ENCODE peak calls at places on chromosomes 1 and 21, in ten cellular contexts. Q is GM10248, X is heart left ventricle, V is AG04450, Y is breast epithelium, E is activated B cell treated with CpG ODN at 0.5 μM for 24 hours, M is AG04449, R is fibroblast of lung, G is upper lobe of right lung, T is astrocyte of the cerebellum. A is an unnamed sample.

GRCh38 chr1:231786126-231786525 is 159.5 kb downstream of the DISC1 start:
- DNase-seq in Q (no peak), X (no peak), V (no peak), Y (no peak), E (no peak), M (no peak), R (no peak), G (no peak), T (no peak), A (no peak)

GRCh38 chr1:154198756-154199562 is 7.1 kb upstream of the TPM3 start:
- DNase-seq in Q (peak), X (no peak), V (no peak), Y (no peak), E (no peak), M (no peak), R (peak), G (no peak), T (peak), A (no peak)

GRCh38 chr1:111723091-111723806 is 15.9 kb downstream of the INKA2 start:
- DNase-seq in Q (no peak), X (no peak), V (no peak), Y (no peak), E (no peak), M (no peak), R (no peak), G (no peak), T (no peak), A (no peak)

GRCh38 chr1:210447456-210448057 is 118.9 kb downstream of the HHAT start:
- DNase-seq in Q (no peak), X (no peak), V (no peak), Y (no peak), E (no peak), M (no peak), R (no peak), G (no peak), T (no peak), A (no peak)

GRCh38 chr1:110240476-110241210 is 30.5 kb downstream of the KCNC4 start:
- DNase-seq in Q (no peak), X (no peak), V (no peak), Y (no peak), E (no peak), M (no peak), R (no peak), G (no peak), T (no peak), A (no peak)

GRCh38 chr1:175808573-175808972 is 65.2 kb upstream of the TNR start:
- DNase-seq in Q (no peak), X (no peak), V (no peak), Y (no peak), E (no peak), M (no peak), R (no peak), G (no peak), T (no peak), A (no peak)

GRCh38 chr1:65197636-65198035 is 49.6 kb downstream of the AK4 start:
- DNase-seq in Q (no peak), X (no peak), V (no peak), Y (no peak), E (no peak), M (no peak), R (no peak), G (no peak), T (no peak), A (no peak)

GRCh38 chr1:237012789-237013383 is 8.6 kb upstream of the MT1HL1 start:
- DNase-seq in Q (no peak), X (peak), V (no peak), Y (no peak), E (no peak), M (no peak), R (peak), G (peak), T (peak), A (no peak)

GRCh38 chr1:228487336-228488106 is at the start of gene RNF187:
- DNase-seq in Q (peak), X (peak), V (no peak), Y (peak), E (peak), M (no peak), R (no peak), G (peak), T (no peak), A (no peak)

GRCh38 chr1:161502181-161502580 is 3.1 kb upstream of the FCGR2A start:
- DNase-seq in Q (no peak), X (no peak), V (no peak), Y (no peak), E (no peak), M (no peak), R (no peak), G (no peak), T (no peak), A (no peak)

GRCh38 chr1:84278905-84279304 is 22.6 kb upstream of the SAMD13 start:
- DNase-seq in Q (no peak), X (no peak), V (no peak), Y (no peak), E (no peak), M (no peak), R (no peak), G (no peak), T (no peak), A (no peak)

GRCh38 chr21:45613396-45613795 is 30.1 kb upstream of the PCBP3 start:
- DNase-seq in Q (no peak), X (no peak), V (no peak), Y (no peak), E (peak), M (no peak), R (no peak), G (peak), T (no peak), A (no peak)

GRCh38 chr1:41514381-41514780 is 29.9 kb upstream of the EDN2 start:
- DNase-seq in Q (no peak), X (no peak), V (no peak), Y (no peak), E (no peak), M (no peak), R (no peak), G (no peak), T (no peak), A (no peak)

GRCh38 chr1:9529190-9529589 is 10.1 kb upstream of the SLC25A33 start:
- DNase-seq in Q (peak), X (no peak), V (no peak), Y (no peak), E (no peak), M (no peak), R (no peak), G (no peak), T (no peak), A (no peak)

GRCh38 chr1:209094384-209094783 is 489.1 kb upstream of the CAMK1G start:
- DNase-seq in Q (no peak), X (no peak), V (no peak), Y (no peak), E (no peak), M (no peak), R (no peak), G (no peak), T (no peak), A (no peak)

GRCh38 chr1:229326601-229327000 is 16.2 kb downstream of the CCSAP start:
- DNase-seq in Q (no peak), X (no peak), V (no peak), Y (no peak), E (no peak), M (no peak), R (no peak), G (no peak), T (no peak), A (no peak)

GRCh38 chr1:27940870-27941269 is 6.1 kb downstream of the SMPDL3B start:
- DNase-seq in Q (no peak), X (no peak), V (no peak), Y (no peak), E (no peak), M (no peak), R (no peak), G (no peak), T (no peak), A (no peak)

GRCh38 chr1:3541465-3541864 is 69.8 kb downstream of the MEGF6 start:
- DNase-seq in Q (no peak), X (no peak), V (no peak), Y (no peak), E (no peak), M (no peak), R (no peak), G (no peak), T (no peak), A (no peak)

GRCh38 chr1:217048104-217048707 is 325.0 kb upstream of the ESRRG start:
- DNase-seq in Q (peak), X (no peak), V (no peak), Y (no peak), E (no peak), M (no peak), R (no peak), G (no peak), T (no peak), A (no peak)

GRCh38 chr21:41868062-41868710 is 11.0 kb downstream of the PRDM15 start:
- DNase-seq in Q (peak), X (no peak), V (no peak), Y (no peak), E (no peak), M (no peak), R (no peak), G (no peak), T (no peak), A (no peak)

GRCh38 chr1:67342002-67342890 is 34.6 kb downstream of the IL12RB2 start:
- DNase-seq in Q (peak), X (no peak), V (no peak), Y (no peak), E (no peak), M (no peak), R (peak), G (no peak), T (no peak), A (no peak)

GRCh38 chr1:234218078-234218477 is 155.2 kb upstream of the COA6 start:
- DNase-seq in Q (no peak), X (no peak), V (no peak), Y (no peak), E (no peak), M (no peak), R (no peak), G (no peak), T (no peak), A (no peak)

GRCh38 chr1:230130172-230130944 is 63.3 kb downstream of the GALNT2 start:
- DNase-seq in Q (no peak), X (no peak), V (no peak), Y (no peak), E (no peak), M (no peak), R (no peak), G (no peak), T (no peak), A (no peak)

GRCh38 chr1:109793486-109794318 is 30.0 kb upstream of the EPS8L3 start:
- DNase-seq in Q (no peak), X (peak), V (no peak), Y (peak), E (no peak), M (peak), R (peak), G (no peak), T (peak), A (peak)

GRCh38 chr1:74592580-74593355 is 80.4 kb upstream of the LRRC53 start:
- DNase-seq in Q (no peak), X (no peak), V (no peak), Y (no peak), E (no peak), M (no peak), R (no peak), G (no peak), T (no peak), A (no peak)

GRCh38 chr21:14991957-14992356 is 72.8 kb downstream of the NRIP1 start:
- DNase-seq in Q (no peak), X (no peak), V (no peak), Y (no peak), E (no peak), M (no peak), R (no peak), G (peak), T (no peak), A (no peak)

GRCh38 chr1:33321178-33321577 is 280 bp upstream of the A3GALT2 start:
- DNase-seq in Q (no peak), X (no peak), V (no peak), Y (no peak), E (no peak), M (no peak), R (no peak), G (peak), T (no peak), A (no peak)

GRCh38 chr1:22654692-22655091 is 1.7 kb downstream of the C1QB start:
- DNase-seq in Q (no peak), X (no peak), V (no peak), Y (no peak), E (no peak), M (no peak), R (no peak), G (no peak), T (no peak), A (no peak)

GRCh38 chr21:35940074-35940927 is 120.0 kb downstream of the SETD4 start:
- DNase-seq in Q (peak), X (peak), V (peak), Y (peak), E (no peak), M (peak), R (peak), G (no peak), T (peak), A (peak)

GRCh38 chr1:247373721-247374141 is 42.1 kb upstream of the ZNF496 start:
- DNase-seq in Q (peak), X (no peak), V (no peak), Y (no peak), E (peak), M (no peak), R (peak), G (peak), T (no peak), A (no peak)

GRCh38 chr1:153404086-153404635 is 12.2 kb upstream of the S100A7A start:
- DNase-seq in Q (no peak), X (no peak), V (no peak), Y (no peak), E (no peak), M (no peak), R (no peak), G (no peak), T (no peak), A (no peak)

GRCh38 chr1:38274974-38275373 is 228.4 kb upstream of the POU3F1 start:
- DNase-seq in Q (no peak), X (peak), V (no peak), Y (no peak), E (no peak), M (no peak), R (no peak), G (peak), T (no peak), A (no peak)

GRCh38 chr1:215260711-215261110 is 178.2 kb downstream of the KCNK2 start:
- DNase-seq in Q (no peak), X (no peak), V (no peak), Y (no peak), E (no peak), M (no peak), R (no peak), G (no peak), T (no peak), A (no peak)

GRCh38 chr1:213984387-213985180 is 3.2 kb upstream of the PROX1 start:
- DNase-seq in Q (no peak), X (no peak), V (no peak), Y (no peak), E (no peak), M (no peak), R (no peak), G (no peak), T (no peak), A (no peak)

GRCh38 chr21:45496968-45497845 is 45.0 kb downstream of the SLC19A1 start:
- DNase-seq in Q (no peak), X (peak), V (no peak), Y (no peak), E (no peak), M (no peak), R (no peak), G (peak), T (no peak), A (no peak)

GRCh38 chr1:173356211-173356762 is 120.8 kb upstream of the PRDX6 start:
- DNase-seq in Q (no peak), X (no peak), V (no peak), Y (no peak), E (no peak), M (no peak), R (peak), G (no peak), T (no peak), A (no peak)

GRCh38 chr1:89897347-89898133 is 76.7 kb downstream of the LRRC8D start:
- DNase-seq in Q (no peak), X (no peak), V (no peak), Y (no peak), E (no peak), M (no peak), R (no peak), G (no peak), T (no peak), A (no peak)

GRCh38 chr1:56286956-56287355 is 292.4 kb downstream of the PLPP3 start:
- DNase-seq in Q (no peak), X (no peak), V (no peak), Y (no peak), E (no peak), M (no peak), R (no peak), G (no peak), T (no peak), A (no peak)

GRCh38 chr1:56291374-56291841 is 288.0 kb downstream of the PLPP3 start:
- DNase-seq in Q (no peak), X (peak), V (no peak), Y (no peak), E (no peak), M (no peak), R (no peak), G (no peak), T (no peak), A (no peak)

GRCh38 chr1:56287736-56288135 is 291.6 kb downstream of the PLPP3 start:
- DNase-seq in Q (no peak), X (no peak), V (no peak), Y (no peak), E (no peak), M (no peak), R (no peak), G (no peak), T (no peak), A (no peak)

GRCh38 chr1:56286506-56286905 is 292.9 kb downstream of the PLPP3 start:
- DNase-seq in Q (no peak), X (no peak), V (no peak), Y (no peak), E (no peak), M (no peak), R (no peak), G (no peak), T (no peak), A (no peak)

GRCh38 chr1:56289260-56289659 is 290.1 kb downstream of the PLPP3 start:
- DNase-seq in Q (no peak), X (no peak), V (no peak), Y (no peak), E (no peak), M (no peak), R (no peak), G (no peak), T (no peak), A (no peak)
- TF ChIP-seq CTCF in Q (no peak), X (no peak), V (no peak), Y (no peak), E (no peak), M (no peak), R (no peak), G (no peak), T (no peak), A (no peak)

GRCh38 chr1:219304227-219305226 is 130.8 kb downstream of the LYPLAL1 start:
- DNase-seq in Q (no peak), X (peak), V (no peak), Y (no peak), E (no peak), M (no peak), R (peak), G (no peak), T (no peak), A (no peak)
- TF ChIP-seq CTCF in Q (no peak), X (no peak), V (no peak), Y (no peak), E (no peak), M (no peak), R (no peak), G (no peak), T (no peak), A (peak)

DNA sequence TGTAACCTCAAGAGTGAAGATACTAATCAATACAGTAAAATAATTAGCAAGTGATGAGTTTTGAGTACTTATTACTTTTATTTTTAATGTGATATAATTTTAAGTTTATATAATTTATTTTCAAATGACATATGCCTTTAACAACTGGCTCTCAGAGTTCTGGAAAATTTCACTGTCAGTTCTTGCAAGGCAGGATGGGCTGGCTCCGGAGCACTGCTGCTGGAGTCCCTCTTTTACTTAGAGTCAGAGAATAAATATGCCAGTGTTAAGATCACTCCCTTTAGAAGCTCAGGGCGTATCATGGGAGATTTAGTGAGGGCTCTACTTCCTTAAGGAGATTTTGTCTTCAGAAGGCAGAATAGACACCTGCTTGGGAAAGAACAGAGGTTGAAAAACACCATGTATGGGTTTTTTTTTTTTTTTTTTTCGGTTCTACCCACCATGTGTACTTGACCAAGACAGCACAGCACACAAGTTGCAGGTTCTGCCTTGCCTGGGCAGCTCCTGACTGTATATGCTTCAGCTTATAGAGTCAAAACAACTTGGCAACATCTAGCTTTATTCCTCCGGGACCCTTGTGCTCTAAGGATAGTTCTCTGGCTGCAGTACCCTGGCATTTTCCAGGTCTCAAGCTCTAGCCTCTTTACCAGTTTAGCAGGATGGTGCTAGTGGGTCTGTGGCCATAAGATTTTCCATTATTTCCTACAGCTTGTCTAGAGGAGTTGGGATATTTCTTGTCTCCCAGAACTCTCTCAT is 29.7 kb upstream of the FMOD start:
- DNase-seq in Q (peak), X (no peak), V (no peak), Y (no peak), E (no peak), M (no peak), R (no peak), G (no peak), T (no peak), A (no peak)
- TF ChIP-seq CTCF in Q (no peak), X (no peak), V (no peak), Y (no peak), E (no peak), M (no peak), R (no peak), G (no peak), T (no peak), A (no peak)

GRCh38 chr1:205455581-205456382 is at the start of gene BLACAT1:
- DNase-seq in Q (no peak), X (no peak), V (no peak), Y (no peak), E (no peak), M (no peak), R (no peak), G (no peak), T (no peak), A (no peak)

GRCh38 chr1:205456868-205457724 is 1.3 kb upstream of the BLACAT1 start:
- DNase-seq in Q (no peak), X (no peak), V (no peak), Y (no peak), E (no peak), M (no peak), R (no peak), G (no peak), T (no peak), A (no peak)

GRCh38 chr1:205454903-205455335 is 926 bp downstream of the BLACAT1 start:
- DNase-seq in Q (no peak), X (no peak), V (no peak), Y (no peak), E (no peak), M (no peak), R (no peak), G (no peak), T (no peak), A (no peak)

GRCh38 chr1:205458777-205459566 is 3.1 kb upstream of the BLACAT1 start:
- DNase-seq in Q (no peak), X (no peak), V (no peak), Y (no peak), E (no peak), M (no peak), R (peak), G (peak), T (peak), A (no peak)

DNA sequence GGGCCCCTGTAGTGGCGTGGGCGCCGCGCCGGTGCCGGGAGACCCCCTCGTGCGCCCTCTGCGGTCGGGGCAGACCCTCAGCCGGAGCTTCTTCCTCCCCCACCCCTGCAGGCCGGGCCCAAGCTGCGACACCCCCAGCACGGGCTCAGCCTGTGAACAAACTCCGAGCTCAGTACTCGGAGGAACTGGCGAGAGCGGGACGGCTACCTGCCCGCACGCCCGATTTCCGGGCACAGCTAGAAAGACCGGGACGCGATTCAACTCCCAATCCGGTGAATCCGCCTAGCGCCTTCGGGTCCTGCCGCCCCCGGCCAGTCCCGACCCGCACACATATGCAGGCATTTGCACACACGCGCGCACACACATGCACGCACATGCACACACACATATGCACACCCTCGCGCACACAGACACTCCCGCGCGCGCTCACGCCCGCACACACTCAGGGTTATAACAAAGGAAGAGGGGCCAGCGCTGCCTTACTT is 580 bp upstream of the BLACAT1 start:
- DNase-seq in Q (no peak), X (no peak), V (no peak), Y (no peak), E (no peak), M (no peak), R (no peak), G (no peak), T (no peak), A (no peak)
- TF ChIP-seq CTCF in Q (no peak), X (no peak), V (no peak), Y (no peak), E (no peak), M (no peak), R (no peak), G (no peak), T (no peak), A (no peak)

A was measured in AG09319.